ENCODE peak calls at places on chromosomes 4 and X, in nine cellular contexts. C, M, L, Y, Z, J, U, X and E are unnamed samples. For H3K9me3, the result is how much of the 10 kb centered on the place peaks cover.

GRCh38 chr4:7985891-7986441 is 46.3 kb upstream of the AFAP1 start:
- DNase-seq in C (no peak), M (peak), L (no peak), Y (no peak), Z (no peak), J (no peak), U (no peak), X (no peak), E (no peak)

GRCh38 chr4:2651998-2652397 is 104.1 kb downstream of the TNIP2 start:
- DNase-seq in C (no peak), M (no peak), L (no peak), Y (no peak), Z (no peak), J (no peak), U (no peak), X (peak), E (no peak)

GRCh38 chrX:115562492-115562872 is 1.5 kb downstream of the PLS3 start:
- DNase-seq in C (no peak), M (peak), L (no peak), Y (peak), Z (no peak), J (no peak), U (no peak), X (no peak), E (no peak)

GRCh38 chrX:5644786-5645185 is 583.9 kb downstream of the NLGN4X start:
- DNase-seq in C (no peak), M (no peak), L (no peak), Y (no peak), Z (peak), J (no peak), U (no peak), X (no peak), E (no peak)

GRCh38 chrX:24167719-24168472 is 18.4 kb downstream of the ZFX start:
- DNase-seq in C (no peak), M (peak), L (no peak), Y (no peak), Z (peak), J (no peak), U (no peak), X (no peak), E (no peak)

GRCh38 chrX:130877892-130878321 is 25.1 kb downstream of the ENOX2 start:
- DNase-seq in C (no peak), M (no peak), L (no peak), Y (no peak), Z (no peak), J (no peak), U (no peak), X (no peak), E (no peak)

GRCh38 chr4:67282749-67283148 is 262.6 kb downstream of the CENPC start:
- DNase-seq in C (no peak), M (no peak), L (peak), Y (no peak), Z (no peak), J (no peak), U (no peak), X (no peak), E (no peak)

GRCh38 chr4:170400346-170400745 is 310.6 kb upstream of the AADAT start:
- DNase-seq in C (no peak), M (no peak), L (no peak), Y (no peak), Z (no peak), J (no peak), U (no peak), X (no peak), E (no peak)

GRCh38 chrX:34886011-34886410 is 56.6 kb upstream of the FAM47B start:
- DNase-seq in C (no peak), M (no peak), L (no peak), Y (no peak), Z (no peak), J (no peak), U (no peak), X (no peak), E (no peak)

GRCh38 chr4:9691221-9692065 is 90.0 kb upstream of the DRD5 start:
- DNase-seq in C (peak), M (peak), L (peak), Y (peak), Z (peak), J (peak), U (peak), X (peak), E (peak)

GRCh38 chr4:6749340-6750171 is 33.0 kb upstream of the KIAA0232 start:
- DNase-seq in C (no peak), M (peak), L (peak), Y (no peak), Z (no peak), J (peak), U (peak), X (peak), E (no peak)

GRCh38 chrX:33204889-33205288 is 6.5 kb downstream of the DMD start:
- DNase-seq in C (no peak), M (peak), L (no peak), Y (no peak), Z (no peak), J (no peak), U (no peak), X (no peak), E (no peak)

GRCh38 chr4:80197601-80198444 is 520 bp downstream of the PRDM8 start:
- DNase-seq in C (no peak), M (no peak), L (peak), Y (no peak), Z (no peak), J (peak), U (peak), X (no peak), E (no peak)

GRCh38 chr4:150583287-150584197 is 1.6 kb downstream of the MAB21L2 start:
- DNase-seq in C (no peak), M (peak), L (peak), Y (peak), Z (no peak), J (no peak), U (peak), X (peak), E (no peak)

GRCh38 chrX:135480076-135480475 is 40.4 kb upstream of the INTS6L start:
- DNase-seq in C (no peak), M (no peak), L (no peak), Y (no peak), Z (no peak), J (no peak), U (no peak), X (no peak), E (no peak)

GRCh38 chr4:73922766-73923630 is 53.8 kb downstream of the CXCL1 start:
- DNase-seq in C (no peak), M (peak), L (no peak), Y (no peak), Z (no peak), J (no peak), U (no peak), X (no peak), E (no peak)

GRCh38 chr4:139886798-139887197 is 221.2 kb downstream of the MGST2 start:
- DNase-seq in C (no peak), M (no peak), L (no peak), Y (no peak), Z (no peak), J (no peak), U (no peak), X (no peak), E (no peak)

GRCh38 chr4:2977116-2978097 is 14.0 kb downstream of the GRK4 start:
- DNase-seq in C (no peak), M (peak), L (no peak), Y (no peak), Z (no peak), J (no peak), U (no peak), X (no peak), E (no peak)

GRCh38 chr4:93764647-93765246 is 63.8 kb upstream of the ATOH1 start:
- DNase-seq in C (no peak), M (peak), L (no peak), Y (peak), Z (peak), J (no peak), U (no peak), X (no peak), E (no peak)

GRCh38 chr4:169174247-169174646 is 96.5 kb downstream of the SH3RF1 start:
- DNase-seq in C (no peak), M (no peak), L (no peak), Y (no peak), Z (no peak), J (no peak), U (no peak), X (no peak), E (no peak)

GRCh38 chr4:2824329-2825183 is 19.1 kb upstream of the ADD1 start:
- DNase-seq in C (no peak), M (no peak), L (peak), Y (no peak), Z (no peak), J (peak), U (peak), X (peak), E (no peak)

GRCh38 chrX:71550578-71550977 is 17.7 kb downstream of the OGT start:
- DNase-seq in C (no peak), M (no peak), L (no peak), Y (no peak), Z (no peak), J (no peak), U (no peak), X (no peak), E (no peak)

GRCh38 chr4:155001229-155001628 is 207.2 kb upstream of the NPY2R start:
- DNase-seq in C (no peak), M (no peak), L (no peak), Y (no peak), Z (no peak), J (no peak), U (no peak), X (no peak), E (no peak)

GRCh38 chr4:154999950-155000578 is 208.4 kb upstream of the NPY2R start:
- DNase-seq in C (no peak), M (no peak), L (no peak), Y (no peak), Z (no peak), J (no peak), U (no peak), X (no peak), E (no peak)

GRCh38 chr4:154998284-154998683 is 210.2 kb upstream of the NPY2R start:
- DNase-seq in C (no peak), M (peak), L (no peak), Y (no peak), Z (no peak), J (no peak), U (no peak), X (no peak), E (no peak)

DNA sequence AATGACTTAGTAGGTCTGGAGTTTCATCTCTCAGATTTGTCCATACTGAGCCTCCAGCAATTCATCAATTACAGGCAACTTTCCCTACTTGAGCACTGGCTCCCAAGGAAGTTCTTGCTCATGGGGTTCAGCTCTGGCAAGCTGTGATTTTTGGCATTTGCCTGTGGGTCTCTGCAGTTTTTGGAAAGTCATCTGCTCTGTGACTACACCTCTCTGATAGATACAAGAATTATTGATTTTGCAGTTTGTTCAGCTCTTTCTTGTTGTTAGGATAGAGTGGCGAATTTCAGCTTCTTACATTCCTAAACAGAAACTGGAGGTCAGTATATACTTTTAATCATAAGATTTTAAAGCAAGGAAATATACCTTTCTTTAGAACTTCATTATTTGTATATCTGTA is 209.7 kb upstream of the NPY2R start:
- DNase-seq in C (no peak), M (no peak), L (no peak), Y (no peak), Z (no peak), J (no peak), U (no peak), X (no peak), E (no peak)
- H3K27ac ChIP-seq in C (no peak), M (no peak), L (no peak), Y (no peak), Z (no peak), J (no peak), U (no peak), X (no peak), E (no peak)

DNA sequence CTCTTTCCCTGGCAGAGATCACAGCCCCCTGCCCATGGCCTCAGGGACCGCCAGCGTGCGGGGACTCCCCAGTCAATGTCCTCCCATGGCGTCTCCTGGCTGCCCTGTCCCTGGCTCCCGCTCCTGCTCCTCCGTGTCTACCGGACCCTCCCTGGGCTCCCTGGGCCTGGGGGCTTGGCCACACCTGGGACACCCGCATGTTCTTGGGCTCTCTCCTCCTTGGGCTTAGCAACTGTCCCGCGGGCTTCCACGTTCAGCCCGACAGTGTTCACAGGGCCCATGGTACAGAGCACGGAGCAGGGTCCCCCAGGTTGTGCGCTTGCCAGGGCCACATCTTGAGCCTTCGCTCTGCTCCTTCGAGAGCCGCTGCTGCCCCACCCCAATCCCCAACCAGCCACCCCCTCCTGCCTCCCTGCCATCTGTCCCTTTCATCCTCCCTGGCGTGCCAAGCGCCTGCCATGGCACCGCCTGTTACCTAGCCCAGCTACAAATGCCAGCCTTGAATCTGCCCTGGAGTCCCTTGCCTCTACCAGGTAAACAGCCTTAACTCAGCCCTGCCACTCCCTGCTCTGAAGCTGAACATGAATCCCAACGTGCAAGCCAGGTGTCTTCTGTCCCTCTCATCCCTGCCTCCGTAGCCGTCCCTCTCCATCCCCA is 3.9 kb downstream of the AVPR2 start:
- DNase-seq in C (no peak), M (no peak), L (no peak), Y (no peak), Z (no peak), J (no peak), U (no peak), X (peak), E (no peak)
- H3K9me3 ChIP-seq in C (under half), M (under half), L (under half), Y (under half), Z (under half), J (under half), U (under half), X (under half), E (under half)

DNA sequence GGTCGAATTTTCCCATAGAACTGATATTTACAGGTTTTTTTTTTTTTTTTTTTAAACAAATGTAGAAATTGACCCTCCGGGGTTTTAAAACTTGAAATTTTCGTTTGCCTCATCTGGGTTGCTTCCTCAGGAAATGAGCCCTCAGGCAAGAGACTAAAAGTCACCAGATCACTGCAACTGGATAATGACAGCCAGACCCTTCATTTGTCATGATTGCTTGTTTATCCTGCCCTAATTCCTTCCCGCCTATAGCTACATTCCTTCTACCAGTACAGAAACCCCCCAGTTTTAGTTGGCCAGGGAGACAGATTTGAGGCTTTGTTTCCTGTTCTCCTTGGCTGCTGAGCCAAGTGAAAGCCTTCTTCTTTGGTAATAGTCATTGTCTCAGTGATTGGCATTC is 44.0 kb upstream of the IGFBP7 start:
- DNase-seq in C (no peak), M (peak), L (no peak), Y (no peak), Z (no peak), J (no peak), U (no peak), X (no peak), E (no peak)
- H3K27ac ChIP-seq in C (no peak), M (no peak), L (no peak), Y (no peak), Z (no peak), J (no peak), U (no peak), X (no peak), E (no peak)

DNA sequence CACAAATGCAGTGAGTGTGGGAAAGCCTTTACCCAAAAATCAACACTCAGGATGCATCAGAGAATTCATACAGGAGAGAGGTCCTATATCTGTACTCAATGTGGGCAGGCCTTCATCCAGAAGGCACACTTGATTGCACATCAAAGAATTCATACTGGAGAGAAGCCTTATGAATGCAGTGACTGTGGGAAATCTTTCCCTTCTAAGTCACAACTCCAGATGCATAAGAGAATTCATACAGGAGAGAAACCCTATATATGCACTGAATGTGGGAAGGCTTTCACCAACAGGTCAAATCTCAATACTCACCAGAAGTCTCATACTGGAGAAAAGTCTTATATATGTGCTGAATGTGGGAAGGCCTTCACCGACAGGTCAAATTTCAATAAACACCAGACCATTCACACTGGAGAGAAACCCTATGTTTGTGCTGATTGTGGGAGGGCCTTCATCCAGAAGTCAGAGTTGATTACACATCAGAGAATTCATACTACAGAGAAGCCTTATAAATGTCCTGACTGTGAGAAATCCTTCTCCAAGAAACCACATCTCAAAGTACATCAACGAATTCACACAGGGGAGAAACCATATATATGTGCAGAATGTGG is 79.3 kb downstream of the ZNF81 start:
- DNase-seq in C (no peak), M (no peak), L (no peak), Y (no peak), Z (no peak), J (no peak), U (no peak), X (no peak), E (no peak)
- H3K9me3 ChIP-seq in C (under half), M (under half), L (under half), Y (under half), Z (under half), J (half or more), U (under half), X (under half), E (under half)